ENCODE peak calls at places on chromosome 1, in eight cellular contexts. H is lower lobe of right lung, F is fibroblast of mammary gland, U is kidney epithelial cell, M is cardiac muscle cell, A is fibroblast of the aortic adventitia, R is foreskin fibroblast, Y is type B pancreatic cell. S is an unnamed sample.

GRCh38 chr1:48222501-48223242 is at the start of gene SLC5A9:
- DNase-seq in H (no peak), F (no peak), U (no peak), M (no peak), A (no peak), R (no peak), Y (no peak), S (no peak)

GRCh38 chr1:219264557-219264956 is 90.9 kb downstream of the LYPLAL1 start:
- DNase-seq in H (no peak), F (no peak), U (no peak), M (no peak), A (peak), R (no peak), Y (no peak), S (no peak)

GRCh38 chr1:50419192-50419906 is 3.9 kb downstream of the DMRTA2 start:
- DNase-seq in H (no peak), F (no peak), U (no peak), M (no peak), A (no peak), R (no peak), Y (peak), S (no peak)

GRCh38 chr1:194975913-194976312 is 1632.3 kb downstream of the KCNT2 start:
- DNase-seq in H (no peak), F (peak), U (no peak), M (no peak), A (no peak), R (peak), Y (no peak), S (peak)

GRCh38 chr1:234613992-234614584 is 4.1 kb upstream of the IRF2BP2 start:
- DNase-seq in H (no peak), F (peak), U (no peak), M (peak), A (peak), R (no peak), Y (no peak), S (no peak)

GRCh38 chr1:42133809-42134526 is 19.2 kb upstream of the GUCA2B start:
- DNase-seq in H (no peak), F (no peak), U (no peak), M (no peak), A (no peak), R (no peak), Y (peak), S (no peak)

GRCh38 chr1:68481041-68481440 is 15.8 kb downstream of the DEPDC1 start:
- DNase-seq in H (no peak), F (peak), U (no peak), M (no peak), A (no peak), R (no peak), Y (no peak), S (peak)

GRCh38 chr1:47627471-47628370 is 189.9 kb downstream of the FOXD2 start:
- DNase-seq in H (no peak), F (no peak), U (no peak), M (no peak), A (no peak), R (no peak), Y (peak), S (no peak)

GRCh38 chr1:216425577-216425976 is 2.3 kb upstream of the USH2A start:
- DNase-seq in H (no peak), F (no peak), U (no peak), M (peak), A (peak), R (no peak), Y (no peak), S (no peak)

GRCh38 chr1:34916104-34916503 is 13.3 kb downstream of the DLGAP3 start:
- DNase-seq in H (no peak), F (no peak), U (no peak), M (no peak), A (no peak), R (no peak), Y (no peak), S (no peak)

GRCh38 chr1:180922637-180923023 is 9.9 kb downstream of the KIAA1614 start:
- DNase-seq in H (no peak), F (no peak), U (no peak), M (no peak), A (no peak), R (no peak), Y (no peak), S (no peak)

GRCh38 chr1:33997127-33998047 is 133.5 kb downstream of the HMGB4 start:
- DNase-seq in H (no peak), F (no peak), U (no peak), M (no peak), A (peak), R (no peak), Y (no peak), S (no peak)

GRCh38 chr1:40770296-40771070 is 13.1 kb upstream of the KCNQ4 start:
- DNase-seq in H (no peak), F (no peak), U (no peak), M (no peak), A (no peak), R (no peak), Y (no peak), S (no peak)

GRCh38 chr1:113905435-113905861 is 322 bp downstream of the DCLRE1B start:
- DNase-seq in H (peak), F (no peak), U (no peak), M (no peak), A (peak), R (no peak), Y (no peak), S (peak)

GRCh38 chr1:203327684-203328457 is 22.6 kb downstream of the BTG2 start:
- DNase-seq in H (no peak), F (peak), U (no peak), M (peak), A (peak), R (peak), Y (no peak), S (peak)

GRCh38 chr1:201153474-201154388 is 543 bp downstream of the TMEM9 start:
- DNase-seq in H (no peak), F (peak), U (no peak), M (no peak), A (no peak), R (no peak), Y (peak), S (peak)

GRCh38 chr1:117615474-117615873 is 9.6 kb downstream of the TENT5C start:
- DNase-seq in H (no peak), F (no peak), U (no peak), M (no peak), A (no peak), R (no peak), Y (no peak), S (no peak)

GRCh38 chr1:33335020-33335419 is 14.1 kb upstream of the A3GALT2 start:
- DNase-seq in H (no peak), F (no peak), U (no peak), M (peak), A (peak), R (no peak), Y (no peak), S (no peak)

GRCh38 chr1:230701895-230702768 is 11.8 kb downstream of the AGT start:
- DNase-seq in H (no peak), F (no peak), U (no peak), M (no peak), A (no peak), R (no peak), Y (no peak), S (no peak)

GRCh38 chr1:232344791-232345399 is 285.0 kb downstream of the SIPA1L2 start:
- DNase-seq in H (no peak), F (peak), U (no peak), M (no peak), A (no peak), R (no peak), Y (no peak), S (peak)

GRCh38 chr1:112449630-112449983 is 53.6 kb downstream of the CTTNBP2NL start:
- DNase-seq in H (no peak), F (no peak), U (no peak), M (no peak), A (no peak), R (no peak), Y (no peak), S (no peak)

GRCh38 chr1:15096293-15096692 is 57.3 kb upstream of the TMEM51 start:
- DNase-seq in H (no peak), F (no peak), U (no peak), M (no peak), A (no peak), R (no peak), Y (no peak), S (no peak)

GRCh38 chr1:10951977-10952376 is 60.5 kb upstream of the TARDBP start:
- DNase-seq in H (no peak), F (no peak), U (no peak), M (no peak), A (no peak), R (no peak), Y (no peak), S (no peak)

GRCh38 chr1:10953505-10954193 is 58.8 kb upstream of the TARDBP start:
- DNase-seq in H (no peak), F (no peak), U (no peak), M (no peak), A (no peak), R (no peak), Y (no peak), S (no peak)

GRCh38 chr1:10947691-10948462 is 64.6 kb upstream of the TARDBP start:
- DNase-seq in H (no peak), F (no peak), U (no peak), M (no peak), A (no peak), R (no peak), Y (no peak), S (no peak)

GRCh38 chr1:10948463-10948775 is 64.0 kb upstream of the TARDBP start:
- DNase-seq in H (no peak), F (no peak), U (no peak), M (no peak), A (no peak), R (no peak), Y (no peak), S (no peak)

GRCh38 chr1:10950316-10951172 is 61.9 kb upstream of the TARDBP start:
- DNase-seq in H (no peak), F (peak), U (no peak), M (no peak), A (no peak), R (peak), Y (no peak), S (no peak)
- TF ChIP-seq CTCF in H (no peak), F (no peak), U (no peak), M (no peak), A (no peak), R (no peak), Y (no peak), S (no peak)

DNA sequence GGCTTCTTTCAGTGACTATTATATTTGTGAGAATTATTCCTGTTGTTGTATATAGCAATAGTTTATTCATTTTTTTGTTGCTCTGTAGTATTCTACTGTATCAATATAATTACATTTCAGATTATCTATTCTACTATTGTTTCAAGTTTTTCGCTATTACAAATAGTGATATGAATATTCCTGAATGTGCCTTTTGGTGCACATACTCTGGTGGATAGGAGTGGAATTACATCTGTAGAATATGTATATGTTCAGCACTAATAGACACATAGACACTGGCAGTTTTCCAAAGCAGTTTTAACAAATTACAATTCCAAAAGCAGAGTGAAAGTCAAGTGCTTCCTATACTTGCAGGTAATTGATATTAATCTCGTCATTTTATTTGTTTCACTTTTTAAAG is 696.2 kb upstream of the PRMT6 start:
- DNase-seq in H (no peak), F (no peak), U (no peak), M (no peak), A (no peak), R (no peak), Y (no peak), S (peak)
- TF ChIP-seq CTCF in H (no peak), F (peak), U (no peak), M (no peak), A (peak), R (no peak), Y (peak), S (peak)

GRCh38 chr1:16266411-16267118 is 29.6 kb upstream of the CPLANE2 start:
- DNase-seq in H (no peak), F (no peak), U (no peak), M (peak), A (peak), R (no peak), Y (no peak), S (no peak)

GRCh38 chr1:16257968-16258367 is 21.0 kb upstream of the CPLANE2 start:
- DNase-seq in H (no peak), F (no peak), U (no peak), M (no peak), A (no peak), R (no peak), Y (no peak), S (no peak)

GRCh38 chr1:16260814-16261213 is 23.8 kb upstream of the CPLANE2 start:
- DNase-seq in H (no peak), F (no peak), U (peak), M (no peak), A (peak), R (peak), Y (no peak), S (peak)

GRCh38 chr1:16258591-16259135 is 21.7 kb upstream of the CPLANE2 start:
- DNase-seq in H (no peak), F (no peak), U (no peak), M (no peak), A (no peak), R (no peak), Y (no peak), S (no peak)

DNA sequence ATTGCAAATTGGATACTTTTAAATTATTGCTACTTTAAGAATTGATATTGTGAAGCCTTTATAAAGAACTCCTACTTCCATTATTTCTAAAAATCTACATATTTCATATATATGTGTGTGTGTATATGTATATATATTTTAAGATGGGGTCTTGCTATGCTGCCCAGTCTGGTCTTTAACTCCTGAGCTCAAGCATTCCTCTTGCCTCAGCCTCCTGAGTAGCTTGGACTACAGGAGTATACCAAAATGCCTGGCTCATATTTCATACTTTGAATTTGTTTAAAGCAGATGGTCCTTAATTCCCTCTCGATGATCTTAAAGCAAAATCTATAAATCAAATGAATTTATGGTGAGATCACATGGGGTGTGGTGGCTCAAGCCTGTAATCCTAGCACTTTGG is 25.1 kb upstream of the CPLANE2 start:
- DNase-seq in H (no peak), F (no peak), U (no peak), M (no peak), A (no peak), R (no peak), Y (no peak), S (no peak)
- TF ChIP-seq CTCF in H (no peak), F (no peak), U (no peak), M (no peak), A (no peak), R (no peak), Y (no peak), S (no peak)

GRCh38 chr1:224769987-224770693 is 154.0 kb downstream of the CNIH3 start:
- DNase-seq in H (no peak), F (peak), U (no peak), M (peak), A (peak), R (peak), Y (no peak), S (peak)

GRCh38 chr1:224773646-224774045 is 155.8 kb upstream of the DNAH14 start:
- DNase-seq in H (no peak), F (no peak), U (no peak), M (no peak), A (no peak), R (no peak), Y (no peak), S (no peak)

GRCh38 chr1:224779491-224780020 is 149.9 kb upstream of the DNAH14 start:
- DNase-seq in H (no peak), F (no peak), U (no peak), M (no peak), A (no peak), R (no peak), Y (no peak), S (no peak)

GRCh38 chr1:224768971-224769370 is 152.9 kb downstream of the CNIH3 start:
- DNase-seq in H (no peak), F (no peak), U (no peak), M (no peak), A (no peak), R (no peak), Y (no peak), S (no peak)

GRCh38 chr1:224774378-224774777 is 155.1 kb upstream of the DNAH14 start:
- DNase-seq in H (no peak), F (no peak), U (no peak), M (no peak), A (no peak), R (no peak), Y (no peak), S (peak)
- TF ChIP-seq CTCF in H (peak), F (peak), U (no peak), M (peak), A (peak), R (peak), Y (peak), S (peak)

DNA sequence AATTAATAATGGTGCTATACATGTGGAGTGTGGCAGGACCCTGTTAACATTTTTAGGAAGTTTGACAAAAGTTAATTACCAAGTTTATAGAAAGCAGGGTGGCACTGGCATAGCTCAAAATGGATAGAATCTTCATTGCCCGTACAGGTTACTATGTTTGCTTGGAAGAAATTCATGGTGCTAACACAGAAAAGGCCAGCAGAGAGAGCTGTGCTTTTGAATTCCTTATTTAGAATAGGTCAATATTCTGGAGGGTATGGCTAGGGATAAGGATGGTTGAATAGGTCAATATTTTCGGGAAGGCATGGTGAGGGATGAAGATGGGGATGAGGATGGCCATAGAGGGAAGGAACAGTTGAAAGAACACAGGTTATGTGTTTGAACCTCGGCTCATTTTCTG is 345.1 kb downstream of the LMO4 start:
- DNase-seq in H (no peak), F (peak), U (no peak), M (peak), A (peak), R (no peak), Y (no peak), S (peak)
- TF ChIP-seq CTCF in H (no peak), F (peak), U (no peak), M (peak), A (peak), R (no peak), Y (peak), S (peak)

S was measured in PC-3.